ENCODE peak calls at places on chromosomes 11 and 22, in seven cellular contexts. One of them, this sample, is unnamed.

GRCh38 chr22:32839776-32840571 is 38.5 kb downstream of the TIMP3 start:
- DNase-seq in NB4: no peak
- DNase-seq in uterus: peak
- DNase-seq in endothelial cell of umbilical vein: no peak
- DNase-seq in ovary: peak
- DNase-seq in esophagus squamous epithelium: no peak
- DNase-seq in sigmoid colon: no peak
- DNase-seq in this sample: no peak

GRCh38 chr11:2193099-2193886 is 21.7 kb upstream of the TH start:
- DNase-seq in endothelial cell of umbilical vein: no peak
- DNase-seq in ovary: no peak
- DNase-seq in NB4: no peak
- DNase-seq in uterus: no peak
- DNase-seq in sigmoid colon: no peak
- DNase-seq in esophagus squamous epithelium: no peak
- DNase-seq in this sample: no peak

GRCh38 chr22:41915035-41915782 is at the start of gene SHISA8:
- DNase-seq in endothelial cell of umbilical vein: peak
- DNase-seq in esophagus squamous epithelium: no peak
- DNase-seq in uterus: no peak
- DNase-seq in NB4: peak
- DNase-seq in sigmoid colon: no peak
- DNase-seq in ovary: peak
- DNase-seq in this sample: no peak

GRCh38 chr11:109970516-109971183 is 122.5 kb upstream of the ZC3H12C start:
- DNase-seq in esophagus squamous epithelium: no peak
- DNase-seq in ovary: no peak
- DNase-seq in uterus: no peak
- DNase-seq in sigmoid colon: no peak
- DNase-seq in NB4: no peak
- DNase-seq in endothelial cell of umbilical vein: no peak
- DNase-seq in this sample: no peak

GRCh38 chr11:87139475-87139874 is 101.7 kb downstream of the TMEM135 start:
- DNase-seq in ovary: no peak
- DNase-seq in uterus: no peak
- DNase-seq in esophagus squamous epithelium: no peak
- DNase-seq in NB4: no peak
- DNase-seq in endothelial cell of umbilical vein: no peak
- DNase-seq in sigmoid colon: no peak
- DNase-seq in this sample: no peak

GRCh38 chr22:20402960-20403778 is 9.2 kb downstream of the ZNF74 start:
- DNase-seq in NB4: no peak
- DNase-seq in sigmoid colon: no peak
- DNase-seq in ovary: no peak
- DNase-seq in endothelial cell of umbilical vein: no peak
- DNase-seq in esophagus squamous epithelium: no peak
- DNase-seq in uterus: no peak
- DNase-seq in this sample: no peak

GRCh38 chr11:11782532-11783110 is 59.2 kb upstream of the USP47 start:
- DNase-seq in esophagus squamous epithelium: no peak
- DNase-seq in uterus: no peak
- DNase-seq in endothelial cell of umbilical vein: no peak
- DNase-seq in sigmoid colon: no peak
- DNase-seq in NB4: no peak
- DNase-seq in ovary: no peak
- DNase-seq in this sample: no peak

GRCh38 chr11:85627332-85627997 is at the start of gene DLG2:
- DNase-seq in uterus: peak
- DNase-seq in sigmoid colon: no peak
- DNase-seq in NB4: peak
- DNase-seq in ovary: peak
- DNase-seq in endothelial cell of umbilical vein: peak
- DNase-seq in esophagus squamous epithelium: no peak
- DNase-seq in this sample: peak

GRCh38 chr11:131897247-131897646 is 526.8 kb downstream of the NTM start:
- DNase-seq in esophagus squamous epithelium: no peak
- DNase-seq in NB4: no peak
- DNase-seq in endothelial cell of umbilical vein: no peak
- DNase-seq in ovary: no peak
- DNase-seq in uterus: no peak
- DNase-seq in sigmoid colon: no peak
- DNase-seq in this sample: no peak

GRCh38 chr11:131893103-131893502 is 522.7 kb downstream of the NTM start:
- DNase-seq in uterus: no peak
- DNase-seq in endothelial cell of umbilical vein: no peak
- DNase-seq in ovary: no peak
- DNase-seq in NB4: no peak
- DNase-seq in esophagus squamous epithelium: no peak
- DNase-seq in sigmoid colon: no peak
- DNase-seq in this sample: no peak

GRCh38 chr11:131895865-131896264 is 525.5 kb downstream of the NTM start:
- DNase-seq in ovary: no peak
- DNase-seq in NB4: no peak
- DNase-seq in sigmoid colon: no peak
- DNase-seq in esophagus squamous epithelium: no peak
- DNase-seq in endothelial cell of umbilical vein: no peak
- DNase-seq in uterus: no peak
- DNase-seq in this sample: no peak

GRCh38 chr11:131893988-131894387 is 523.6 kb downstream of the NTM start:
- DNase-seq in sigmoid colon: no peak
- DNase-seq in uterus: no peak
- DNase-seq in NB4: no peak
- DNase-seq in ovary: no peak
- DNase-seq in endothelial cell of umbilical vein: no peak
- DNase-seq in esophagus squamous epithelium: no peak
- DNase-seq in this sample: no peak

DNA sequence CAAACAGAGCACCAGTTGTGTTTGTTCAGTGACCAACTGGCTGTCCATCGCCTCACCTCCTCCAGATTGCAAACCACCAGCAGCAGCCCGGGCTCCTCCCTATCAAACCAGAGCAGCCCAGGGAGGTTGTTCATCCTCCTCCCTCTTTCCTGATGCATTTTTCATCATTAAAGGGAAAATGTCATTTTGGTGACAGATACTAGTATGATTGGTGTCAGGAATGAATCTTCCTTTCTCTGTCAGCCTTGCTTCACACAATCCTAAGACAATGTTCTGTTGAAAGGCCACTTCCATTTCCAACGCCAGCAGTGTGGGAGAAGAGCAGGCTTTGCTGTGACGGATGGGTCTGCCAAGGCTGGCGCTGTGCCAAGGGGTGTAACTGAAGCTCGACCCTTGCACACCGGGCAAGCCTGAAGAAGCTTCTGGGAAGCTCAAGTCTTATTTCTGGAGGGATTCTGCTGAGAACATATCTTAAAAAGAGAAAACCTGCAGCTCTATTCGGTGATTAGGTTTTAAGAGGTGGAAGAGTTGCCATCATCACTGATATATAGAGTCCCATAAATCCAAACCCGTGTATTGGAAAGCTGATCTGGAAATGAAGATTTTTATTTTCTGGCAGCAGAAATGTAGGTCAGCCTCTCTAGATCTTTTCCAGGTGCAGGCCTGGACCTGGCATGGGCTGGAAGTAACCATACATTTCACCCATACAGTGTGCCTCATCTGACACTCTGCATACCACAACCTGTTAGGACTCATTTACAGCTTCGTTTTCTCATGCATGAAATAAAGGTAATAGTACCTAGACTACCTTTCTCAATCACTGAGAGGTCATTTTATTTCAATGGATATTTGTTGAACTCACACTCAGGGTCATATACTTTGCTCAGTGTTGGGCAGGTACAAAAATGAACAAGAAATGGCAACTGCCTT is 524.5 kb downstream of the NTM start:
- DNase-seq in endothelial cell of umbilical vein: no peak
- DNase-seq in uterus: no peak
- DNase-seq in ovary: no peak
- DNase-seq in NB4: no peak
- DNase-seq in sigmoid colon: no peak
- DNase-seq in esophagus squamous epithelium: no peak
- DNase-seq in this sample: no peak
- TF ChIP-seq POLR2A in endothelial cell of umbilical vein: no peak
- TF ChIP-seq POLR2A in uterus: no peak
- TF ChIP-seq POLR2A in ovary: no peak
- TF ChIP-seq POLR2A in NB4: no peak
- TF ChIP-seq POLR2A in sigmoid colon: no peak
- TF ChIP-seq POLR2A in esophagus squamous epithelium: no peak
- TF ChIP-seq POLR2A in this sample: no peak

GRCh38 chr11:57214087-57214395 is 23.0 kb downstream of the APLNR start:
- DNase-seq in esophagus squamous epithelium: no peak
- DNase-seq in uterus: no peak
- DNase-seq in sigmoid colon: no peak
- DNase-seq in ovary: no peak
- DNase-seq in NB4: no peak
- DNase-seq in endothelial cell of umbilical vein: no peak
- DNase-seq in this sample: no peak

GRCh38 chr11:57216463-57216862 is 20.6 kb downstream of the APLNR start:
- DNase-seq in sigmoid colon: no peak
- DNase-seq in uterus: no peak
- DNase-seq in NB4: no peak
- DNase-seq in ovary: no peak
- DNase-seq in esophagus squamous epithelium: no peak
- DNase-seq in endothelial cell of umbilical vein: no peak
- DNase-seq in this sample: no peak

GRCh38 chr11:57214494-57214893 is 22.6 kb downstream of the APLNR start:
- DNase-seq in uterus: peak
- DNase-seq in NB4: no peak
- DNase-seq in sigmoid colon: no peak
- DNase-seq in endothelial cell of umbilical vein: no peak
- DNase-seq in esophagus squamous epithelium: no peak
- DNase-seq in ovary: no peak
- DNase-seq in this sample: peak

GRCh38 chr11:57210731-57211335 is 26.2 kb downstream of the APLNR start:
- DNase-seq in ovary: no peak
- DNase-seq in endothelial cell of umbilical vein: peak
- DNase-seq in NB4: no peak
- DNase-seq in uterus: peak
- DNase-seq in sigmoid colon: no peak
- DNase-seq in esophagus squamous epithelium: no peak
- DNase-seq in this sample: no peak

DNA sequence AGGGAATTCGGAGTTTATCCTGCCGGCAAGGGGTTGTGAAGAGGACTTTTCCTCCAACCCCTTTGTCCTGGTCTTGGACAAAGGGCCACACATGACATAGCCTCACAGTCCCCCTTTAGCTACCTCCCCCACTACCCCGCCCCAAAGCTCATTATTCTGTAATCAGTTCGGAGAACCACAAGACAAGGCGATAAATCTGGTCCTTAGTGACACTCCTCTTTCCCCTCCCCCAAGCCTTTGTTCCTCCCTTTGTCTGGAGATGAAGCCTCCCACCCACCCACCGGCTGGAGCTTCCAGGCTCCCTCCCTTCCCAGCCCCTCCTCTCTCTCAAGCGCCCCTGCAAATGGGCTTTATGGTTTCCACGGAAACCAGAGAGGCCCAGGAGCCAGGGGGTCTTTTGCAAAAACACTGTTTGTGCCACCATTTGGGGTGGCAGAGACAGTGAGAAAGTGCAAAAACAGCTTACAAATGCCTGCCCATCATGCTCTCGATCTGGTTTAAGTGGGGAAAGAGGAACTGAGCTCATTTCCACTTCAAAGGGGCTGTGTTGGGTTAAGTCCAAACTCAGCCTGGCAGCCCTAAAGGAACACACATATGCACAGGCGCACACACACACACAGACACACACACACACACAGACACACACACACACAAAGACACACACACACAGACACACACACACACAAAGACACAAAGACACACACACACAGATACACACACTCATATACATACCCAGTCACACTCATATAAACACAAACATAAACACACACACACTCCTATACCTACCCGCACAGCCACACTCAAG is 23.6 kb downstream of the APLNR start:
- DNase-seq in endothelial cell of umbilical vein: peak
- DNase-seq in sigmoid colon: no peak
- DNase-seq in uterus: no peak
- DNase-seq in esophagus squamous epithelium: no peak
- DNase-seq in NB4: peak
- DNase-seq in ovary: no peak
- DNase-seq in this sample: no peak
- TF ChIP-seq POLR2A in endothelial cell of umbilical vein: peak
- TF ChIP-seq POLR2A in sigmoid colon: no peak
- TF ChIP-seq POLR2A in uterus: no peak
- TF ChIP-seq POLR2A in esophagus squamous epithelium: no peak
- TF ChIP-seq POLR2A in NB4: no peak
- TF ChIP-seq POLR2A in ovary: no peak
- TF ChIP-seq POLR2A in this sample: no peak

DNA sequence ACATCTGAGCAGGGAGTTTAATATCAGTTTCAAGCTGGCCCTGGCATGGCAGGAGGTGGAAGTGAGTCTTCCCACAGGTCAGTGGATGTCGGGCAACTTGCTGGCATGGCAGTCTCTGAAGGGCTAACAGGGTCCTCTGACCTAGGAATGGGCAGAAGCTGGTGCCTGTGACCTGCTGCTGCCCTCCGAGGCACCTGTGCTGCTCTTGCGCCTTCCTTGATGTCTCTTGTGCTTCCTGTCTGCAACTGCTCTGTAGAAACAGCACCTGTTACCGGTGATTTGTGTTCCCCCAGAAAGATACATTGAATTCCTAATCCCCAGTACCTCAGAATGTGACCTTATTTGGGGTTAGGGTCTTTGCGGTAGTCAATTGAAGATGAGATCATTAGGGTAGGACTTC is 110.3 kb downstream of the RPS6KA4 start:
- DNase-seq in esophagus squamous epithelium: no peak
- DNase-seq in NB4: no peak
- DNase-seq in ovary: no peak
- DNase-seq in endothelial cell of umbilical vein: no peak
- DNase-seq in uterus: no peak
- DNase-seq in sigmoid colon: peak
- DNase-seq in this sample: no peak
- TF ChIP-seq POLR2A in esophagus squamous epithelium: no peak
- TF ChIP-seq POLR2A in NB4: no peak
- TF ChIP-seq POLR2A in ovary: no peak
- TF ChIP-seq POLR2A in endothelial cell of umbilical vein: no peak
- TF ChIP-seq POLR2A in uterus: no peak
- TF ChIP-seq POLR2A in sigmoid colon: no peak
- TF ChIP-seq POLR2A in this sample: no peak

GRCh38 chr22:36775589-36775965 is 342 bp downstream of the IFT27 start:
- DNase-seq in esophagus squamous epithelium: no peak
- DNase-seq in ovary: peak
- DNase-seq in uterus: peak
- DNase-seq in NB4: no peak
- DNase-seq in endothelial cell of umbilical vein: peak
- DNase-seq in sigmoid colon: peak
- DNase-seq in this sample: no peak

GRCh38 chr22:36773935-36774334 is 2.0 kb downstream of the IFT27 start:
- DNase-seq in NB4: peak
- DNase-seq in endothelial cell of umbilical vein: peak
- DNase-seq in uterus: no peak
- DNase-seq in ovary: no peak
- DNase-seq in esophagus squamous epithelium: no peak
- DNase-seq in sigmoid colon: no peak
- DNase-seq in this sample: no peak

GRCh38 chr22:36778020-36778419 is 2.1 kb upstream of the IFT27 start:
- DNase-seq in NB4: no peak
- DNase-seq in uterus: no peak
- DNase-seq in ovary: no peak
- DNase-seq in esophagus squamous epithelium: no peak
- DNase-seq in endothelial cell of umbilical vein: no peak
- DNase-seq in sigmoid colon: no peak
- DNase-seq in this sample: no peak

GRCh38 chr22:36776722-36777121 is 803 bp upstream of the IFT27 start:
- DNase-seq in NB4: no peak
- DNase-seq in endothelial cell of umbilical vein: no peak
- DNase-seq in ovary: no peak
- DNase-seq in sigmoid colon: no peak
- DNase-seq in uterus: no peak
- DNase-seq in esophagus squamous epithelium: no peak
- DNase-seq in this sample: no peak

GRCh38 chr22:36775966-36776669 is at the start of gene IFT27:
- DNase-seq in ovary: peak
- DNase-seq in uterus: peak
- DNase-seq in sigmoid colon: peak
- DNase-seq in NB4: peak
- DNase-seq in endothelial cell of umbilical vein: peak
- DNase-seq in esophagus squamous epithelium: peak
- DNase-seq in this sample: peak
- TF ChIP-seq POLR2A in ovary: peak
- TF ChIP-seq POLR2A in uterus: peak
- TF ChIP-seq POLR2A in sigmoid colon: peak
- TF ChIP-seq POLR2A in NB4: no peak
- TF ChIP-seq POLR2A in endothelial cell of umbilical vein: peak
- TF ChIP-seq POLR2A in esophagus squamous epithelium: no peak
- TF ChIP-seq POLR2A in this sample: peak